ENCODE peak calls at places on chromosomes 12 and 14, in five cellular contexts. One of them, this sample, is unnamed. For H3K4me1, the result is how much of the 10 kb centered on the place peaks cover.

GRCh38 chr12:12885060-12885792 is 6.1 kb upstream of the GPRC5A start:
- DNase-seq in ovary: no peak
- DNase-seq in IMR-90: no peak
- DNase-seq in PC-3: no peak
- DNase-seq in cardiac muscle cell: peak
- DNase-seq in this sample: no peak

GRCh38 chr12:24795699-24796385 is 153.1 kb downstream of the BCAT1 start:
- DNase-seq in IMR-90: no peak
- DNase-seq in cardiac muscle cell: no peak
- DNase-seq in ovary: no peak
- DNase-seq in PC-3: no peak
- DNase-seq in this sample: no peak

GRCh38 chr12:6279631-6280030 is 30.9 kb upstream of the PLEKHG6 start:
- DNase-seq in cardiac muscle cell: no peak
- DNase-seq in PC-3: no peak
- DNase-seq in ovary: no peak
- DNase-seq in IMR-90: no peak
- DNase-seq in this sample: no peak

GRCh38 chr12:4250691-4251090 is 22.9 kb upstream of the CCND2 start:
- DNase-seq in PC-3: no peak
- DNase-seq in ovary: no peak
- DNase-seq in cardiac muscle cell: no peak
- DNase-seq in IMR-90: no peak
- DNase-seq in this sample: no peak

GRCh38 chr12:70852416-70853150 is 68.0 kb downstream of the PTPRR start:
- DNase-seq in ovary: no peak
- DNase-seq in cardiac muscle cell: no peak
- DNase-seq in IMR-90: no peak
- DNase-seq in PC-3: no peak
- DNase-seq in this sample: no peak

GRCh38 chr14:51581017-51581881 is 70.5 kb upstream of the FRMD6 start:
- DNase-seq in IMR-90: peak
- DNase-seq in cardiac muscle cell: no peak
- DNase-seq in PC-3: peak
- DNase-seq in ovary: no peak
- DNase-seq in this sample: no peak

GRCh38 chr12:126898562-126898961 is 1368.4 kb upstream of the TMEM132C start:
- DNase-seq in cardiac muscle cell: no peak
- DNase-seq in IMR-90: no peak
- DNase-seq in ovary: no peak
- DNase-seq in PC-3: no peak
- DNase-seq in this sample: no peak

GRCh38 chr14:68715032-68715924 is 77.6 kb downstream of the ZFP36L1 start:
- DNase-seq in IMR-90: peak
- DNase-seq in cardiac muscle cell: no peak
- DNase-seq in ovary: no peak
- DNase-seq in PC-3: no peak
- DNase-seq in this sample: no peak

GRCh38 chr12:82415402-82415801 is 57.1 kb downstream of the METTL25 start:
- DNase-seq in cardiac muscle cell: peak
- DNase-seq in ovary: no peak
- DNase-seq in IMR-90: peak
- DNase-seq in PC-3: no peak
- DNase-seq in this sample: no peak

GRCh38 chr14:55470025-55470424 is 29.6 kb upstream of the TBPL2 start:
- DNase-seq in cardiac muscle cell: no peak
- DNase-seq in PC-3: no peak
- DNase-seq in IMR-90: no peak
- DNase-seq in ovary: no peak
- DNase-seq in this sample: no peak

GRCh38 chr12:19066471-19067001 is 63.0 kb upstream of the PLEKHA5 start:
- DNase-seq in IMR-90: no peak
- DNase-seq in PC-3: no peak
- DNase-seq in cardiac muscle cell: no peak
- DNase-seq in ovary: no peak
- DNase-seq in this sample: no peak

GRCh38 chr12:107196681-107197080 is 103.3 kb upstream of the CRY1 start:
- DNase-seq in PC-3: peak
- DNase-seq in cardiac muscle cell: no peak
- DNase-seq in ovary: no peak
- DNase-seq in IMR-90: peak
- DNase-seq in this sample: no peak

GRCh38 chr12:130981156-130981789 is 27.6 kb downstream of the ADGRD1 start:
- DNase-seq in ovary: no peak
- DNase-seq in IMR-90: no peak
- DNase-seq in PC-3: no peak
- DNase-seq in cardiac muscle cell: no peak
- DNase-seq in this sample: no peak

GRCh38 chr12:53051058-53051880 is 1.4 kb downstream of the TNS2 start:
- DNase-seq in cardiac muscle cell: no peak
- DNase-seq in ovary: peak
- DNase-seq in IMR-90: peak
- DNase-seq in PC-3: no peak
- DNase-seq in this sample: peak

GRCh38 chr12:2291182-2291832 is 238.5 kb downstream of the CACNA1C start:
- DNase-seq in PC-3: peak
- DNase-seq in IMR-90: no peak
- DNase-seq in ovary: no peak
- DNase-seq in cardiac muscle cell: peak
- DNase-seq in this sample: no peak

DNA sequence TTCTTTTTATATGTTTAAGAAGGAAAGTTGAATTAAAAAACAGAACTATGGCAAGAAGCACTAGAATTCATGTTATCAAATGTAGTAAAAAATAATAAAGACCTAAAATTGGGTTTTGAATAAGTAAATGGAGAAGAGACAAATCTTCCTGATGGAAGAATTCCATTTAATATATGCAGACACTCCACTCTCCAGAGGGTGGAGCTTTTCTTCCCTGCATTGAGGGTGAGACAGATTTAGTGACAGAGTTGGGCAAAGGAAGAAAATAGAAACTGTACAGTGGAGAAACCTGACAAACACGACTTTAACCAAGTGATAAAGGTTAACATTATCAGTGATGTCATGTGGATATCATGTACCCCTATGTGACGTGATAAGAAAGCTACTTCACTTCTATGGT is 217.6 kb downstream of the PRKD1 start:
- DNase-seq in cardiac muscle cell: peak
- DNase-seq in ovary: no peak
- DNase-seq in PC-3: peak
- DNase-seq in IMR-90: peak
- DNase-seq in this sample: no peak
- TF ChIP-seq CTCF in cardiac muscle cell: peak
- TF ChIP-seq CTCF in ovary: no peak
- TF ChIP-seq CTCF in PC-3: peak
- TF ChIP-seq CTCF in IMR-90: peak
- TF ChIP-seq CTCF in this sample: no peak

GRCh38 chr12:11725616-11726015 is 76.1 kb downstream of the ETV6 start:
- DNase-seq in ovary: no peak
- DNase-seq in PC-3: no peak
- DNase-seq in cardiac muscle cell: no peak
- DNase-seq in IMR-90: peak
- DNase-seq in this sample: no peak

GRCh38 chr12:11728154-11728755 is 78.8 kb downstream of the ETV6 start:
- DNase-seq in IMR-90: no peak
- DNase-seq in PC-3: no peak
- DNase-seq in cardiac muscle cell: no peak
- DNase-seq in ovary: no peak
- DNase-seq in this sample: no peak

GRCh38 chr12:11729008-11729407 is 79.5 kb downstream of the ETV6 start:
- DNase-seq in cardiac muscle cell: no peak
- DNase-seq in IMR-90: no peak
- DNase-seq in ovary: no peak
- DNase-seq in PC-3: peak
- DNase-seq in this sample: peak

GRCh38 chr12:11726659-11727058 is 77.2 kb downstream of the ETV6 start:
- DNase-seq in PC-3: no peak
- DNase-seq in cardiac muscle cell: no peak
- DNase-seq in ovary: no peak
- DNase-seq in IMR-90: no peak
- DNase-seq in this sample: no peak

GRCh38 chr12:11727133-11727664 is 77.7 kb downstream of the ETV6 start:
- DNase-seq in ovary: no peak
- DNase-seq in IMR-90: no peak
- DNase-seq in PC-3: no peak
- DNase-seq in cardiac muscle cell: no peak
- DNase-seq in this sample: no peak
- H3K4me1 ChIP-seq in ovary: under half
- H3K4me1 ChIP-seq in IMR-90: under half
- H3K4me1 ChIP-seq in PC-3: under half
- H3K4me1 ChIP-seq in cardiac muscle cell: half or more
- H3K4me1 ChIP-seq in this sample: under half

GRCh38 chr12:124731869-124732268 is 131.8 kb downstream of the SCARB1 start:
- DNase-seq in cardiac muscle cell: no peak
- DNase-seq in IMR-90: no peak
- DNase-seq in ovary: no peak
- DNase-seq in PC-3: no peak
- DNase-seq in this sample: no peak

GRCh38 chr12:124734224-124734788 is 129.4 kb downstream of the SCARB1 start:
- DNase-seq in IMR-90: peak
- DNase-seq in cardiac muscle cell: peak
- DNase-seq in ovary: no peak
- DNase-seq in PC-3: no peak
- DNase-seq in this sample: no peak

GRCh38 chr12:124730455-124730932 is 133.2 kb downstream of the SCARB1 start:
- DNase-seq in PC-3: peak
- DNase-seq in IMR-90: peak
- DNase-seq in ovary: peak
- DNase-seq in cardiac muscle cell: peak
- DNase-seq in this sample: no peak

GRCh38 chr12:124733086-124733485 is 130.6 kb downstream of the SCARB1 start:
- DNase-seq in IMR-90: no peak
- DNase-seq in ovary: no peak
- DNase-seq in PC-3: no peak
- DNase-seq in cardiac muscle cell: no peak
- DNase-seq in this sample: no peak

DNA sequence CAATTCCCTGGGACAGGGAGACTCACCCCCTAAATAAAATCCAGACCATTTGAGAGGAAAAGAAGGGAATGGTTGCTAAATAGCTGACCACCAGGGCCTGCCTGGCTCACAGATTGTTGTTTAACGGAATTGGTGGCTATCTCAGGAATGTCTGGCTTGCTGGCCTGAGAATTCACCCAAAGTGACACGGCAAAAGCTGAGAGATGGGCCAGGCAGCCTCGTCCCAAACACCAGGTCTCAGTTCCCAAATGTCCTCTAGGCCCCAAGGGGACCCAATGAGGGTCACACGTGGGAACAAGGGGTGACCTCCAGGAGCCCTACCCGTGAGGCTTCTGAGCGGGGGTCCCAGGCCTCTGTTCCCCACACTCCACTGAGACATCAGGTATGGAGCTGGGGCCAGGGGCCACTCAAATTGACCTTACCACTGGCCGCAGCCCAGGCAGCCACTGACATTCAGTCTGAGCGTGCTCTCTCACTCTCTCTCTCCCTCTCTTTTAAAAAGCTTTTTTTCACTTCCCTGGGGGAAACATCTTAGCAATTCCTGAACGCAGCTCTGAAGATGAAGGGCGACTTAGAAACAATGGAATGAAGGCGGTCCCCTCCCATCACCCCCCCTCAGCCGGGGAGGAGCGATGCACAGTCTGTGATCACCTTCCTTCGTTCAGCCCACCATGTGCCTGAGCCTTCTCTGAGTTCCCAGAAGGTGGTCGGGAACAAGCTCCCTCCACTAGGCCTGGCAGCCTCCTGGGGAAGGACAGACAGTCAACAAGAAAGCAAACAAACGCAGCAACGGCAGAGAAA is 131.2 kb downstream of the SCARB1 start:
- DNase-seq in ovary: no peak
- DNase-seq in cardiac muscle cell: peak
- DNase-seq in IMR-90: no peak
- DNase-seq in PC-3: no peak
- DNase-seq in this sample: no peak
- TF ChIP-seq CTCF in ovary: no peak
- TF ChIP-seq CTCF in cardiac muscle cell: no peak
- TF ChIP-seq CTCF in IMR-90: no peak
- TF ChIP-seq CTCF in PC-3: no peak
- TF ChIP-seq CTCF in this sample: no peak

DNA sequence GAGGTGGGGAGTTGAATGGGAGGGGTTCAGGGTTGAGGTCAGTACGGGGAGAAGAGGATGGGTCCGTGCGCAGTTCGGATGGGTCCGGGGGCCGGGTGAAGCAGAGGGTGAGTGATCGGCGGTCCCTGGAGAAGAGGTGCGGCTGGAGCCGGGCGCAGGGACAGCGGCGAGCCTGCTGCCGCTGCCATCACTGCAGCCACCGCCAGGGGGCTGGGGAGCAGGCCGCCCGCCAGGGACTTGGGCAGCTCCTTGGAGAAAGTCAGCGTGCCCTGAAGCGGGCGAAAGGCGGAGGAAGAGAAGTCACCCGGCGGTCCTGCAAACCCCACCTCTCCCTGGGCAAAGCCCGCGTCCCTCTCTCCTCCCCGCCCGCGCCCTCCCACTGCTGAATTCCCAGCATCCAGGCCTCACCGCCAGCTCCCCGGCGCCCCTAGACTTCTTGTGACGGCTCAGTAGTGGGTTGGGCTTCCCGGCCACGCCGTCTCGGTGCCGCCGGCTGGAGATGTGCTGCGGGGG is 6.0 kb upstream of the GPR84 start:
- DNase-seq in ovary: peak
- DNase-seq in IMR-90: peak
- DNase-seq in PC-3: peak
- DNase-seq in cardiac muscle cell: peak
- DNase-seq in this sample: peak
- H3K4me1 ChIP-seq in ovary: under half
- H3K4me1 ChIP-seq in IMR-90: under half
- H3K4me1 ChIP-seq in PC-3: under half
- H3K4me1 ChIP-seq in cardiac muscle cell: under half
- H3K4me1 ChIP-seq in this sample: under half